ENCODE peak calls at places on chromosomes 11 and 22, in nine cellular contexts. Y, J, N, O, W, E, S, T and Z are unnamed samples. For H3K4me1, the result is how much of the 10 kb centered on the place peaks cover.

GRCh38 chr11:108632041-108632440 is 32.8 kb upstream of the DDX10 start:
- DNase-seq in T (no peak), O (no peak), S (no peak), N (no peak), E (no peak), J (no peak), W (no peak), Y (no peak), Z (no peak)

GRCh38 chr11:59158206-59159068 is 13.5 kb upstream of the DTX4 start:
- DNase-seq in J (no peak), W (no peak), O (no peak), Y (no peak), E (peak), S (peak), T (peak), N (no peak), Z (peak)

GRCh38 chr11:86670179-86670578 is 2.2 kb downstream of the ME3 start:
- DNase-seq in Y (no peak), W (no peak), S (no peak), E (no peak), O (no peak), T (no peak), J (no peak), N (no peak), Z (no peak)

GRCh38 chr22:42289671-42290269 is 19.3 kb upstream of the TCF20 start:
- DNase-seq in E (no peak), W (no peak), Y (no peak), O (peak), J (no peak), T (peak), S (no peak), N (no peak), Z (no peak)

GRCh38 chr22:37220543-37220968 is 8.3 kb upstream of the SSTR3 start:
- DNase-seq in N (no peak), W (no peak), J (no peak), E (no peak), S (no peak), Y (no peak), O (no peak), T (no peak), Z (no peak)

GRCh38 chr11:118622376-118623290 is 15.2 kb downstream of the PHLDB1 start:
- DNase-seq in W (peak), E (peak), O (peak), S (peak), N (no peak), J (peak), Y (peak), T (peak), Z (no peak)

GRCh38 chr11:68150029-68150428 is 28.8 kb upstream of the CHKA start:
- DNase-seq in J (peak), O (no peak), Y (no peak), T (peak), N (no peak), E (no peak), W (peak), S (no peak), Z (peak)

GRCh38 chr22:35563211-35563610 is 22.6 kb downstream of the RASD2 start:
- DNase-seq in T (no peak), J (no peak), W (no peak), O (no peak), E (no peak), S (no peak), N (no peak), Y (no peak), Z (no peak)

GRCh38 chr11:88377661-88378060 is 40.1 kb upstream of the CTSC start:
- DNase-seq in J (no peak), N (no peak), S (no peak), Y (no peak), E (no peak), O (no peak), T (no peak), W (no peak), Z (no peak)

GRCh38 chr11:45264839-45265515 is 21.2 kb downstream of the SYT13 start:
- DNase-seq in T (peak), W (no peak), E (no peak), O (no peak), S (no peak), Y (no peak), N (no peak), J (no peak), Z (no peak)

GRCh38 chr11:7577883-7578242 is 64.1 kb downstream of the PPFIBP2 start:
- DNase-seq in J (no peak), Y (peak), S (no peak), E (no peak), W (no peak), T (no peak), O (no peak), N (no peak), Z (no peak)
- H3K4me1 ChIP-seq in J (half or more), Y (half or more), S (half or more), E (under half), W (half or more), T (under half), O (half or more), N (half or more), Z (half or more)

DNA sequence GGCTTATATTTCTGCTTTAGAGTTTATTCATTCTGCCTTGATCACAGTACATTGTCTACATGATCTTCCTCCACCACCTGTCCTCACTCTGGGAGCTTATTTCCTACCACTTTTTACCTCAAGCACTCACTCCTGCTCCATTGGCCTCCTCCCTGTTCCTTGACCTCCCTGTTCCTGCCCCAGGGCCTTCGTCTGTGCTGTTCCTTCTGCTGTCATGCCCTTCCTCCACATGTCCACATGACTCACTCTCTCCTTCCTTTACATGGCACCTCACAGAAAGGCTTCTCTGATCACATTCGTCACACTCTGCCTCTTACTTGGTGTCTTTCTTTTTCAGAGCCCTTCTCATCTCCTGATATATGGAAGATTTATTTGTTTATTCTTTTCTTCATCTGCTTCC is 103.0 kb downstream of the FBXO7 start:
- DNase-seq in E (no peak), J (no peak), T (no peak), S (no peak), N (no peak), W (no peak), O (no peak), Y (no peak), Z (no peak)
- H3K27ac ChIP-seq in E (no peak), J (no peak), T (no peak), S (no peak), N (no peak), W (no peak), O (no peak), Y (no peak), Z (no peak)

DNA sequence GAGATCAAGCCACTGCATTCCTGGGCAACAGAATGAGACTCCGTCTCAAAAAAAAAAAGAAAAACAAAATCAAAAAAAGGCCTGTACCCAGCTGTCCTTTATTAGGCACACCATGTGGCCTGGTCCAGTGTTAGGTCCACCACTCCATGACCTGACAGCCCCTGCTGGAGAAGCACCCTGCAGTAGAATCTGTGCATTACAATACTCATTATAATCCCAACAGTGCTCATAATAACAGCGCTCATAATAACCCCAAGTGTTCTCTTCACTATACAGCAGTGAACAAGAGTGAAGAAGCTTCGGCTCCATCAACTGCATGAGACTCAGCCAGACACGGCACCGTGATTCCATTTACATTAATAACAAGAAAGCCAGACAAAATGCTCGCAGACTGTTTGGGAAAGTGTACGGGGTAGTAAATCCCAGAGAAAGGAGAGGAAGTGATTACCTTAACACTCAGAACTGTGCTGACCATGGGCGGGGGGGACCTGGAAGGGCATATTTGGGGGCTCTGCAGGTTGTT is 8.9 kb upstream of the EHD1 start:
- DNase-seq in J (no peak), E (no peak), S (no peak), W (no peak), Y (no peak), T (no peak), O (no peak), N (no peak), Z (no peak)
- H3K4me3 ChIP-seq in J (no peak), E (no peak), S (no peak), W (no peak), Y (no peak), T (no peak), O (no peak), N (peak), Z (no peak)

DNA sequence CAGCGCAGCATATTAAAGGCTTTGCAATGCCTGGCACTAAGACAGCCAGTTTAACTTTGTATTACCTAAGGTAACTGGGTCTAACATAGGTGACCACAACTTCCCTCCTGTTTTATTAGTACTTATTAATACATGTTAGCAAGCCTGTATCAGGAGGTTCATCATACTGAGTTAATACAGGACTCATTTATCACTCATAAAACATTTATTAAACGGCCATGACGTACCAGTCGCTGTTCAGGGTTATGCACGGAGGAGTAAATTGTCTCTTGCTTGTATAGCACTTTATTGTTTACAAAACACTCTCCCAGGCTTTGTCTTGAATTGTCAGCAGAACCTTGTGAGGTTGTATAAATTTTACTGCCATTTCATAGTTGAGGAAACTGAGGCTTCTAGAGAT is 55.7 kb downstream of the TEAD1 start:
- DNase-seq in N (no peak), T (no peak), O (no peak), W (no peak), Y (no peak), E (no peak), J (no peak), S (no peak), Z (no peak)
- H3K4me1 ChIP-seq in N (under half), T (under half), O (under half), W (under half), Y (under half), E (under half), J (under half), S (under half), Z (under half)

DNA sequence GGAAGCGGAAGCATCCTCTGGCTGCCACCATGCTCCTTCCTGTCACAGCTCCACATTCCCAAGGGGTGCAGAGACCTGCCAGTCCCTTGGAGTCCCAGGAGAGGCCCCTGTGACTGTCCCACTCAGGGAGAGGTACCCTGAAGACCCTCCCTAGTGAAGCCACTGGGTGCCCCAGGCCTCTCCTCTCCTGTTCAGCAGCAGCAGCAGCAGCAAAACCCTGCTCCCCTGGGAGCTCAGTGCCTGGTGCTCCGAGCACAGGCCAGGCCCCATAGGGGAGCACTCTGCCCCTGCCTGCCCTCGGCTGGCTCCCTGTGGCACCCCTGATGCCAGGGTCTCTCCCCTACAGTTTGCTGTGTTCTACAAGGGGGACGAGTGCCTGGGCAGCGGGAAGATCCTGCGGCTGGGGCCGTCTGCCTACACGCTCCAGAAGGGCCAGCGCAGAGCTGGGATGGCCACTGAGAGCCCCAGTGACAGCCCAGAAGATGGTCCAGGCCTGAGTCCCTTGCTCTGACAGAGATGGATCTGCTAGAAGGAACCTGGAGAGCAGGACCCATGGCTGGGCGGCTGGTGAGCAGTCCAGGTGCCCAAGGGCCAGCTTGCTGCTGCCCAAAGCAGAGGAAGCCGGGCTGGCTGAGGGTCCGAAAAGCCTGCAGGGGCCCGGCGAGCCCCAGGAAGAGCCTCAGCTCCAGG is 21.1 kb downstream of the TRMU start:
- DNase-seq in T (no peak), J (peak), S (no peak), N (no peak), W (no peak), Y (no peak), O (peak), E (no peak), Z (no peak)
- H3K27ac ChIP-seq in T (no peak), J (no peak), S (no peak), N (no peak), W (no peak), Y (no peak), O (no peak), E (no peak), Z (peak)

DNA sequence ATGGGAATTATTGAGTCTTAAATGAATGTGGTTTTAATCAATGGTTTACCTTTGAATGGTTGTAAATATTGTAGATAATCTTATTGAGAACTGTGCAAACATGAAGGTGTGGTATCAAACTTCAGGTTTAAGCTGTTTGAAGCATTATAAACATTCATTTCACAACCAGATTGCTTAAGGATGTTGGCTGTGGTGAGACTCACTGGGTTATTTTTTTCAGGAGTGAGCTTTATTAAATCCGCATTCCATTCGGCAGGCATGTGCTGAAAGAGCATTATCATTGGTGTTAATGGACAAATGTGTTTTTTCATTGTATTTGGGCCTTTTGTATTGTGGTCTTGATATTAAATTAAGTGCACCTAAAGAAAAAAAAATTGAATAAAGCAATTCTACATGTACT is 9.7 kb downstream of the MMP3 start:
- DNase-seq in W (no peak), N (no peak), O (no peak), T (no peak), Y (no peak), E (no peak), J (no peak), S (no peak), Z (no peak)
- H3K4me3 ChIP-seq in W (no peak), N (no peak), O (no peak), T (no peak), Y (no peak), E (no peak), J (no peak), S (no peak), Z (no peak)

DNA sequence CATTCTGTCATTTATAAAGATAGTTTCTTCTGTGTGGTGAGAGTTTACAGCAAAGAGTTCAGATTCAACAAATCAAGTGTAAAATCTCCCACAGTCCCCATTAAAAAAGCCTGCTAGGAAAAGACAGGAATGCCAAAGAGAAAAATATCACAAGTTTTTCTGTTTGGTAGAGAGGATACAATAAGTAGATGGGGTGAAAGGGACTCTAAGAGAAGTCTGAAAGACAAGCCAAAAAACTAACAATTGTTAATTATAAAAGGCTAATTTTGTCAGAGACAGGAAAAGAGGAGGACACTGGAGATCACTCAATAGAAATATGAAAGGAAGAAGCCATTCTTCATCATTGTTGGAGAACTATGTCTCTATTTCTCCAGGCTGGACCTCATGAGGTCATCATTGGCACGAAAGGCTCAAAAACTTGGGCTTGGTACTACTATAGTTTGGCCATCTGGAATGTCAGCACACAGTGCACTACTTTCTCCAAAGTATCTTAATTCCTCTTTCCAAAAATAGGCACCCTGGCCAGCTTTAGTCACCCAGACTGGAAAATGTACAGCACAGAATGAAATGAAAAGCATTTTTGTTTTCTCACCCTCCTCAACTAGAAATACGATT is 512 bp upstream of the SOX6 start:
- DNase-seq in E (no peak), O (no peak), S (no peak), J (no peak), N (no peak), Y (peak), T (peak), W (no peak), Z (peak)
- H3K4me1 ChIP-seq in E (under half), O (under half), S (under half), J (under half), N (under half), Y (under half), T (under half), W (under half), Z (under half)

DNA sequence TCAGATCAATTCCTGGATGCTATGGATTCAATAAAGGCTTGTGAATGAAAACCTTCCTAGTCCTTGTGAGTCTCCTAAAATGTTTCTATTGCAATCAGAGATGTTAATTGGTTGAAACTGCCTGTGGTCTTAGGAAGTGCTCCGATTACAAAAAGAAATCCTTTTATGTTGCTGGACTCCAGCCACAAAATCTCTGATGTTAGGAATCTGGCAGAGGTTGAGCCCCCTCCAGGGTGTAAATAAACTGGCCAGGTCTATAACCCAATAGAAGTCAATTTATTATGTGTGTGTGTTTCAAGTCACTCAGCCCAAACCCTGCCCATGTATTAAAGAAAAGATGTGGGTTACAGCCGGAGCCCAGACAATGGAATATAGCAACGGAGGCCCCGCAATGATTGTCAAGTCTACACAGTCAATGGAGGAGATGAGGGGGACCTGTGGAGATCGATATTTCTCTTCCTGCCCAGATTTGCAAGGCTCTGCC is 218.1 kb upstream of the SORL1-AS1 start:
- DNase-seq in N (peak), Y (no peak), T (peak), S (no peak), E (no peak), O (no peak), J (no peak), W (no peak), Z (no peak)
- H3K27ac ChIP-seq in N (peak), Y (peak), T (peak), S (peak), E (peak), O (peak), J (no peak), W (no peak), Z (peak)

GRCh38 chr11:10294289-10294953 is 402 bp upstream of the SBF2 start:
- DNase-seq in Y (no peak), E (peak), W (peak), O (peak), N (peak), T (no peak), S (no peak), J (peak), Z (no peak)

GRCh38 chr11:10289765-10290420 is 4.1 kb downstream of the SBF2 start:
- DNase-seq in T (no peak), O (no peak), J (no peak), S (no peak), N (no peak), W (no peak), Y (no peak), E (no peak), Z (no peak)

GRCh38 chr11:10298342-10298741 is 4.3 kb upstream of the SBF2 start:
- DNase-seq in N (no peak), J (no peak), O (no peak), T (peak), W (no peak), Y (no peak), E (peak), S (no peak), Z (no peak)

GRCh38 chr11:10293423-10294288 is at the start of gene SBF2:
- DNase-seq in W (peak), S (peak), T (peak), O (peak), J (peak), Y (peak), N (peak), E (peak), Z (peak)

DNA sequence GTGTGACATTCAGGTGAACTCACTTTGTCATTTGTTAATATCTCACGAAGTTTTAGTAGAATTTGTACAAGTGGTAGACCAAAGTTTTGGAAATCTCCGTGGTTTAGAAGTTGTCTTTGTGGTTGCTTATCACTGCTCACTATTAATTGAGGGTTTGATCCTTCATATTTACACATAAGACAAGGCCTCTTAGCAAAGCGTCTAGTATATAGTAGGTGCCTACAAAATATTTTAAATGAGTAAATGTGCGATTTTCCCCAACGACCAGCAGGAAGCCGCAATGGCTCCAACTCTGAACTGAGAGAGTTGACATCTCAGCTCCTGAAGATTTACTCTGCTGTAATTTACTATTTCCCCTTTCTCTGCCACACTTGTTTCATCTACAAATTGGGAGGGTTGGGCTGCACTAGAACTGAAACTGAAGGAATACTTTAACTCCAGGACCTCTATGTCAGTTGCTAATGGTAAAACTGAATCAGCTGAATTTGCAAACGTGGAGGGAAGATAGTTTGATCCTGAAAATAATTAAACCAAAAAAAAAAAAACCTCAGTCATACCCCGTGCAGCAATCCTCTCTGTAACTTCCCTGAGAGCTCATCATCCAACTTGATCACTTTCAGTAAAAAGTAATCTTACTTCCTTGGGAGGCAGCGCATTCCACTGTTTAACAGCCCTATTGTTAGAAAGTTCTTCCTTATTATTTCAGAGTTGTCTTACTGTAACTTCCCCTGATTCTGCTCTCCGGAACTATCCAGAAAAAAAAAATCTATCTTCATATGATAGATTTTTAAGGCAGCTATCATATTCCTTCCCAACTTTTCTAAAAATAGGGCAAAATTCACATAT is 1.3 kb upstream of the SBF2 start:
- DNase-seq in N (no peak), O (no peak), E (no peak), J (no peak), Y (no peak), W (no peak), S (no peak), T (no peak), Z (no peak)
- H3K4me3 ChIP-seq in N (peak), O (peak), E (peak), J (peak), Y (peak), W (peak), S (no peak), T (peak), Z (no peak)